ENCODE peak calls at places on chromosome 19, in nine cellular contexts. S, K, G, D, Z, H, Q, T and E are unnamed samples.

GRCh38 chr19:56765107-56765506 is 75.4 kb downstream of the PEG3 start:
- DNase-seq in S (peak; percentile 26), K (no peak), G (no peak), D (no peak), Z (no peak), H (no peak), Q (peak; percentile 25), T (peak; percentile 4), E (no peak)

GRCh38 chr19:40312533-40312932 is 27.4 kb upstream of the AKT2 start:
- DNase-seq in S (no peak), K (no peak), G (no peak), D (no peak), Z (no peak), H (no peak), Q (no peak), T (no peak), E (peak; percentile 68)

GRCh38 chr19:49981603-49982593 is 20.9 kb upstream of the SIGLEC11 start:
- DNase-seq in S (no peak), K (no peak), G (peak; percentile 71), D (no peak), Z (no peak), H (no peak), Q (no peak), T (no peak), E (no peak)

GRCh38 chr19:7965921-7966665 is 22.6 kb upstream of the TIMM44 start:
- DNase-seq in S (no peak), K (no peak), G (no peak), D (no peak), Z (no peak), H (no peak), Q (no peak), T (no peak), E (no peak)

GRCh38 chr19:28710278-28710677 is 502.7 kb downstream of the UQCRFS1 start:
- DNase-seq in S (no peak), K (no peak), G (peak; percentile 64), D (peak; percentile 54), Z (no peak), H (peak; percentile 67), Q (peak; percentile 82), T (no peak), E (peak; percentile 79)

GRCh38 chr19:8041553-8041952 is 11.0 kb upstream of the CCL25 start:
- DNase-seq in S (no peak), K (no peak), G (no peak), D (no peak), Z (no peak), H (no peak), Q (no peak), T (no peak), E (no peak)

GRCh38 chr19:17052439-17052838 is 22.8 kb downstream of the HAUS8 start:
- DNase-seq in S (peak; percentile 64), K (peak; percentile 50), G (peak; percentile 68), D (peak; percentile 55), Z (no peak), H (peak; percentile 59), Q (peak; percentile 70), T (peak; percentile 46), E (peak; percentile 88)

GRCh38 chr19:33396701-33397535 is 23.4 kb downstream of the CEBPG start:
- DNase-seq in S (no peak), K (no peak), G (no peak), D (peak; percentile 28), Z (no peak), H (no peak), Q (peak; percentile 65), T (no peak), E (peak; percentile 60)

GRCh38 chr19:13087795-13088537 is 14.7 kb downstream of the LYL1 start:
- DNase-seq in S (no peak), K (no peak), G (no peak), D (no peak), Z (no peak), H (no peak), Q (no peak), T (no peak), E (peak; percentile 32)

GRCh38 chr19:13090511-13091231 is 12.0 kb downstream of the LYL1 start:
- DNase-seq in S (no peak), K (no peak), G (no peak), D (no peak), Z (no peak), H (no peak), Q (no peak), T (no peak), E (no peak)

GRCh38 chr19:13087295-13087694 is 15.4 kb downstream of the LYL1 start:
- DNase-seq in S (no peak), K (no peak), G (no peak), D (no peak), Z (no peak), H (no peak), Q (no peak), T (no peak), E (no peak)

GRCh38 chr19:13089857-13090507 is 12.7 kb downstream of the LYL1 start:
- DNase-seq in S (no peak), K (no peak), G (no peak), D (no peak), Z (no peak), H (no peak), Q (no peak), T (no peak), E (no peak)

GRCh38 chr19:13089139-13089856 is 13.4 kb downstream of the LYL1 start:
- DNase-seq in S (no peak), K (no peak), G (no peak), D (no peak), Z (no peak), H (no peak), Q (no peak), T (no peak), E (peak; percentile 89)
- TF ChIP-seq CTCF in S (no peak), K (peak; percentile 31), G (no peak), D (peak; percentile 40), Z (peak; percentile 7), H (peak; percentile 49), Q (peak; percentile 20), T (peak; percentile 68), E (peak; percentile 66)

GRCh38 chr19:12793290-12794195 is 2.3 kb downstream of the JUNB start:
- DNase-seq in S (peak; percentile 95), K (peak; percentile 89), G (peak; percentile 96), D (peak; percentile 97), Z (peak; percentile 95), H (peak; percentile 92), Q (peak; percentile 97), T (peak; percentile 79), E (peak; percentile 94)
- H3K27ac ChIP-seq in S (peak overlapping the region; percentile 99), K (peak overlapping the region; percentile 98), G (peak overlapping the region; percentile 99), D (peak overlapping the region; percentile 91), Z (peak overlapping the region; percentile 97), H (peak overlapping the region; percentile 85), Q (peak overlapping the region; percentile 82), T (peak overlapping the region; percentile 89), E (peak overlapping the region; percentile 90)

DNA sequence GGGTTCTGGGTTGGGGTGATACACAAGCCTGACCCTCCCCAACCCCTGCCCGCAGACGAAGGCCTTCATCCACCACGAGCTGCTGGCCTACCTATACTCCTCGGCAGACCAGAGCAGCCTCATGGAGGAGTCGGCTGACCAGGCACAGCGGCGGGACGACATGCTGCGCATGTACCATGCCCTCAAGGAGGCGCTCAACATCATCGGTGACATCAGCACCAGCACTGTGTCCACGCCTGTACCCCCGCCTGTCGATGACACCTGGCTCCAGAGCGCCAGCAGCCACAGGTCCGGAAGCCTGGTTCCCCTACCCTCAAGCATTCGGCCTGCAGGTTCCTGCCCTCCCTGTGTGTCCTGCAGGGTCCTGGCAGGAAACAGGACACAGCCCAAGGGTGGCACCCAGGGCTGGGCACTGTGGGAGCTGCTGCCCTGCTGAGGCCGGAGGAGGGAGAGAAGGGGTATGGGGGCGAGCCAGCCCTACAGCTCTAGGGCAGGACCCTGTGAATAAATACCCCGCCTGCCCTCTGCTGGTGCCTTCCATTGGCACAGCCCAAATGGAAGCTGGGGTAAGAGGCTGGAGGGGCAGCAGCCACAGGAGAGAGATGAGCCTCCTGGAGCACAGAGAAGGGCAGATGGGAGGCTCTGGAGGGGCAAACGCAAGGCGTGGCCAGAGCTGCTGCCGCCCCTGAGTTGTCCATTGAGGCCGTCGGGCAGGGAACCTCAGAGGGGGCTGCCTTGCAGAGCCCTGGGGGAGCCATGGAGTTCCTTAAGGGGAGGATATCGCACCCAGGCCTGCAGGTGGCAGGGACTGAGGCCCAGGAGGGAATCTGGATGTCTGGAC is 6.8 kb downstream of the TMED1 start:
- DNase-seq in S (no peak), K (no peak), G (no peak), D (no peak), Z (no peak), H (no peak), Q (no peak), T (no peak), E (peak; percentile 74)
- TF ChIP-seq CTCF in S (no peak), K (no peak), G (no peak), D (peak; percentile 11), Z (no peak), H (no peak), Q (no peak), T (peak; percentile 46), E (peak; percentile 37)

DNA sequence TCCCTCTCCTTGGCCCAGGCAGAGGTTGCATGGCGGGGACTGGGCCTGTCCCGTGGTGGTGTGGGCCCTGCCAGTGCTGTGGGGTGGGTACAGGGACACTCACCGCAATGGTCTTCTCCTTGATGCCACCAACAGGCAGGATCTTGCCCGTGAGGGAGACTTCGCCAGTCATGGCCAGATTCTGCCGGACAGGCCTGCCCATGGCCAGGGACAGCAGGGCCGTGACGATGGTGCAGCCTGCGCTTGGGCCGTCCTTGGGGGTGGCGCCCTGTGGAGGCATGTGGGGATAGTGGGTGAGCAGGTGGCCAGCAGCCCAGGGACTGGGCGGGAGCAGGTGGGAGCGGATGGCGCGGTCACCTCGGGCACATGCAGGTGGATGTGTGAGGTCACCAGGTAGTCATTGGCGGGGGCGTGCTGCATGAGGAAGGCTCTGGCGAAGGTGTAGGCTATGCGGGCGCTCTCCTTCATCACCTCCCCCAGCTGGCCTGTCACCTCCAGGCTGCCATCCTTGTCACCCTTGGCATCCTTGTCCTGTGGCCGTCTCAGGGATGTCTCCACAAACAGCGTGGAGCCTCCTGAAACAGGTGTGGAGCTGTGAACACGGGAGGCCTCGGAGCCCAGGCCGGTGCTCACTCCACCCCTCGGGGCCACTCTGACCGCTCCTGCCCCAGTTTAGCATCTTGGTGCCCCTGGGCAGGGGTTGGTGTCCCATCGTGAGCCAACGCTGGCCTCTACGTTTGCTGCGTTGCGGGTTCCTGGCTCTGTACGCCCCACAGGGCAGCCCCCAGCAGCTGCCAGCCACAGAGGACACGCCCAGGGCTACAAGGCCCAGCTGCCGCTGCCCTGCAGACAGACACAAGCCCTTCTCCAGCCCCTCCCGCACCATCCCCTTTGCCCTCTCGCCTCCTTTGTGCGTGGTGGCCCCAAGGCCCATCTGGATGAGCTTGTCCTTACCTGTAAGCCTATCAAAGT is 3.4 kb downstream of the RPL36 start:
- DNase-seq in S (no peak), K (no peak), G (peak; percentile 10), D (no peak), Z (no peak), H (no peak), Q (no peak), T (no peak), E (no peak)
- H3K27ac ChIP-seq in S (no peak overlapping the region), K (no peak overlapping the region), G (no peak overlapping the region), D (no peak overlapping the region), Z (no peak overlapping the region), H (no peak overlapping the region), Q (peak overlapping the region; percentile 4), T (no peak overlapping the region), E (peak overlapping the region; percentile 66)

GRCh38 chr19:11234486-11235075 is 4.8 kb upstream of the ANGPTL8 start:
- DNase-seq in S (no peak), K (no peak), G (no peak), D (no peak), Z (no peak), H (no peak), Q (no peak), T (no peak), E (no peak)
- TF ChIP-seq CTCF in S (no peak), K (no peak), G (no peak), D (no peak), Z (no peak), H (no peak), Q (no peak), T (no peak), E (peak; percentile 12)